ENCODE peak calls at places on chromosomes 3 and 15, in eight cellular contexts. X is GM23248, U is HCT116, R is neural progenitor cell, I is GM23338, S is PC-3, O is OCI-LY7, G is MM.1S. Z is an unnamed sample.

GRCh38 chr3:1848935-1849334 is 249.7 kb upstream of the CNTN4 start:
- DNase-seq in X (no peak), I (no peak), G (no peak), S (no peak), U (no peak), O (no peak), R (no peak), Z (no peak)

GRCh38 chr3:57086201-57086600 is 25.7 kb downstream of the SPATA12 start:
- DNase-seq in I (no peak), U (no peak), G (no peak), O (no peak), X (no peak), S (no peak), R (no peak), Z (no peak)

GRCh38 chr15:41334293-41335120 is 1.8 kb downstream of the NUSAP1 start:
- DNase-seq in X (no peak), U (no peak), I (no peak), S (peak), G (no peak), O (peak), R (peak), Z (no peak)

GRCh38 chr15:41494922-41495735 is 1.5 kb downstream of the ITPKA start:
- DNase-seq in O (peak), I (peak), X (no peak), U (no peak), R (peak), S (no peak), G (no peak), Z (peak)

GRCh38 chr3:197226179-197226578 is 72.2 kb downstream of the DLG1 start:
- DNase-seq in S (no peak), U (no peak), G (no peak), I (peak), X (no peak), R (peak), O (no peak), Z (no peak)

GRCh38 chr3:39189648-39190269 is 2.6 kb downstream of the XIRP1 start:
- DNase-seq in O (peak), X (peak), R (peak), S (peak), G (peak), I (peak), U (peak), Z (peak)

GRCh38 chr3:121660356-121661171 is at the start of gene HCLS1:
- DNase-seq in G (peak), I (peak), X (peak), R (no peak), U (no peak), O (peak), S (no peak), Z (no peak)

GRCh38 chr3:4493931-4494806 is 1.0 kb downstream of the ITPR1 start:
- DNase-seq in U (no peak), R (peak), G (no peak), S (peak), O (peak), I (peak), X (peak), Z (peak)

GRCh38 chr3:114496021-114496434 is 202.2 kb downstream of the TIGIT start:
- DNase-seq in S (no peak), G (no peak), I (no peak), U (peak), R (no peak), O (no peak), X (peak), Z (no peak)

GRCh38 chr15:82852906-82853635 is 43.6 kb downstream of the WHAMM start:
- DNase-seq in R (no peak), G (no peak), U (no peak), I (no peak), S (no peak), X (no peak), O (no peak), Z (no peak)

GRCh38 chr3:184868477-184868876 is 56.5 kb downstream of the VPS8 start:
- DNase-seq in G (no peak), O (no peak), I (no peak), U (no peak), R (no peak), S (no peak), X (no peak), Z (no peak)

GRCh38 chr3:184872200-184872599 is 60.2 kb downstream of the VPS8 start:
- DNase-seq in X (no peak), S (no peak), I (no peak), U (no peak), O (no peak), R (no peak), G (peak), Z (no peak)

GRCh38 chr3:184874709-184875644 is 63.0 kb downstream of the VPS8 start:
- DNase-seq in G (peak), U (peak), O (peak), R (peak), I (peak), X (peak), S (peak), Z (peak)

GRCh38 chr3:184873136-184873535 is 61.2 kb downstream of the VPS8 start:
- DNase-seq in I (no peak), R (no peak), G (no peak), S (no peak), U (no peak), X (no peak), O (no peak), Z (no peak)
- TF ChIP-seq EZH2phosphoT487 in I (no peak), R (no peak), G (no peak), S (no peak), U (no peak), X (no peak), O (no peak), Z (no peak)

DNA sequence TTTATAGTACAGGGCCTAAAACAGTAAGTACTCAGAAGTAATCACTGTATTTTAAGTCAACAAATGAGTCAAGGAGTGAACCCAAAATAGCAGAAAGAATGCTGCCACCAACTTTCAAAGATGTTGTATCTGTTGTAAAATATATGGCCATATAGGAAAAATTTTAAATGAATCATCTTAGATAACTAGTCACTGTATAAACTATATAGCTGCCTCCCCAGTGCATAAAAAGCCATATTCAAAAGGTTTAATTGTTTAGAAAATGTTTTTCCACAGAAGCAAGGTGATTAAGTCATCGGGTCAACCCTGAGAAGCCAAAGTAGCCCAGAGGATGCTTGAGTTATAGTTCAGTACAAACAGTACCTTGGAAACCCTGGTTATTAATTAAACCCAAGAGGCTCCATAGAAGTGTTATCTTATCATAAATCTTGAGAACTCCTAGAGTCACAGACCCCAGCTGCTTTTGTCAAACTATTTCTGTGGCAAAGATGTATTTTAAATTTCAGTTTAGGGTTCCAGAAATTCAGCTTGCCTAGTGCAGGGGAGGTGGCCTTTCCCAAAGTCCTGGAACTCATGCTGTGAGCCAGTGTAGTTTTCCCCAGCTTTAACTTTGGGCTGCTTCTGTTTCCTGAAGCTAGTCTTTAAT is 39.2 kb downstream of the MBNL1 start:
- DNase-seq in U (no peak), S (peak), O (no peak), I (peak), X (no peak), R (peak), G (no peak), Z (peak)
- H3K4me2 ChIP-seq in U (peak), S (peak), O (no peak), I (peak), X (no peak), R (peak), G (no peak), Z (peak)

GRCh38 chr3:52517796-52518722 is 15.6 kb downstream of the NT5DC2 start:
- DNase-seq in R (no peak), G (no peak), U (no peak), S (no peak), I (no peak), O (no peak), X (no peak), Z (no peak)
- TF ChIP-seq EZH2phosphoT487 in R (no peak), G (no peak), U (no peak), S (no peak), I (no peak), O (no peak), X (no peak), Z (no peak)

GRCh38 chr3:102092617-102093466 is 243.5 kb downstream of the NFKBIZ start:
- DNase-seq in S (peak), R (no peak), G (peak), I (no peak), X (peak), O (no peak), U (no peak), Z (no peak)
- H3K4me2 ChIP-seq in S (no peak), R (no peak), G (no peak), I (no peak), X (no peak), O (no peak), U (no peak), Z (no peak)

GRCh38 chr3:69675773-69676660 is 63.2 kb upstream of the MITF start:
- DNase-seq in R (no peak), S (no peak), O (no peak), G (no peak), U (no peak), I (no peak), X (no peak), Z (no peak)

GRCh38 chr3:69669070-69669469 is 70.2 kb upstream of the MITF start:
- DNase-seq in S (peak), G (no peak), R (no peak), U (no peak), I (no peak), O (no peak), X (no peak), Z (no peak)

GRCh38 chr3:69671082-69671952 is 67.9 kb upstream of the MITF start:
- DNase-seq in R (peak), X (peak), S (peak), G (peak), I (peak), O (peak), U (peak), Z (peak)
- TF ChIP-seq EZH2phosphoT487 in R (no peak), X (no peak), S (no peak), G (no peak), I (no peak), O (no peak), U (no peak), Z (no peak)

DNA sequence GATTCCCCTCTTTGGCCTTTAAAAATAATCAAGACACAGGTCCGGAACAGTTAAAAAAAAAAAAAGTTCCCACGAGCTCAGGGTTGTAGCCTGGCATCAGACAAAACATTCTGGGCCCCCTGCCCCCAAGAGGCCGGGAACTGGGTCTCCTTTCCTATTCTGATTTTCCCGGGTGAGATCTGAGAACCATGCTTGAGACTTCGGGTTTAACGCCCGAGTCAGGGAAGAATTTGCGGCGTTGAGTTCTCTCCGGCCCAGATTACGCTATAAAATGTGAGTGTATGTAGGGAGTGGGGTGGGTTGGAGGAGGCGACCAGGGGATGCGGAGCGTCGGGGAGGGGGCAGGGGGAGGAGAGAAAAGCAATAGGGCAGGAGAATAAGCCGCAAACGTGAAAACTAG is 2.6 kb downstream of the ZIC1 start:
- DNase-seq in G (no peak), R (peak), I (peak), U (no peak), S (no peak), O (no peak), X (peak), Z (no peak)
- H3K4me2 ChIP-seq in G (no peak), R (no peak), I (peak), U (no peak), S (no peak), O (no peak), X (peak), Z (no peak)

GRCh38 chr15:80476036-80476435 is 71.9 kb downstream of the ARNT2 start:
- DNase-seq in I (no peak), S (no peak), O (no peak), U (no peak), X (no peak), R (no peak), G (no peak), Z (no peak)

GRCh38 chr15:80473574-80474223 is 69.5 kb downstream of the ARNT2 start:
- DNase-seq in X (no peak), I (peak), G (no peak), S (no peak), O (no peak), U (no peak), R (peak), Z (no peak)

GRCh38 chr15:80475572-80475971 is 71.4 kb downstream of the ARNT2 start:
- DNase-seq in G (no peak), U (no peak), I (no peak), S (no peak), O (no peak), X (no peak), R (no peak), Z (no peak)

GRCh38 chr15:80474224-80474619 is 70.0 kb downstream of the ARNT2 start:
- DNase-seq in O (no peak), G (no peak), R (no peak), U (no peak), X (no peak), I (no peak), S (no peak), Z (no peak)

DNA sequence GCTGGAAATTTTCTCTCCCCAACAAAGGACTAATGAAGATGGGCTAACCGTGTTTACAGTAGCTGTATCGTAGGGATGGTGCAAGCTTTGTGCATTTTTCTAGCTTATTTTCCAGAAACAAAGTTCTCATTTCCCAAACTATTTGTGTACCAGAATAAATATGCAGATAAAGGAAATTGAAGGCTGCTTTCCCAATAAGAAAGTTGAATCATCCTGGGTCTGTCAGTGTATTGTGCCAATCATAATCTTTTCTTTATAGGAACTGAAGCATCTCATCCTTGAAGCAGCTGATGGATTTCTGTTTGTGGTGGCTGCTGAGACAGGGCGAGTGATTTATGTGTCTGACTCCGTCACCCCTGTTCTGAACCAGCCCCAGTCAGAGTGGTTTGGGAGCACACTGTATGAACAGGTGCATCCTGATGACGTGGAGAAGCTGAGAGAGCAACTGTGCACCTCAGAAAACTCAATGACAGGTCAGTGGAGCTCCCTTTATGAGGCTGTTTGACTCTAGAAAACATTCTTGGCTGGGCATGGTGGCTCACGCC is 70.6 kb downstream of the ARNT2 start:
- DNase-seq in S (no peak), G (no peak), R (no peak), X (no peak), O (no peak), U (no peak), I (no peak), Z (no peak)
- TF ChIP-seq EZH2phosphoT487 in S (no peak), G (no peak), R (no peak), X (no peak), O (no peak), U (no peak), I (no peak), Z (no peak)